ENCODE peak calls at places on chromosome 6, in four cellular contexts. One of them, this sample, is unnamed.
A peak's percentile ranks its signal among the peaks of the same experiment; 100 is the strongest.

GRCh38 chr6:33822575-33823395 is 19.0 kb upstream of the MLN start:
- DNase-seq in activated CD8-positive, alpha-beta memory T cell treated with anti-CD3 and anti-CD28 coated beads for 48 hours: no peak
- DNase-seq in AG09309: no peak
- DNase-seq in CD8-positive, alpha-beta memory T cell: no peak
- DNase-seq in this sample: no peak

GRCh38 chr6:13916230-13916944 is 8.4 kb upstream of the RNF182 start:
- DNase-seq in activated CD8-positive, alpha-beta memory T cell treated with anti-CD3 and anti-CD28 coated beads for 48 hours: no peak
- DNase-seq in AG09309: no peak
- DNase-seq in CD8-positive, alpha-beta memory T cell: no peak
- DNase-seq in this sample: no peak

GRCh38 chr6:135686784-135687301 is 164.7 kb upstream of the PDE7B start:
- DNase-seq in activated CD8-positive, alpha-beta memory T cell treated with anti-CD3 and anti-CD28 coated beads for 48 hours: no peak
- DNase-seq in AG09309: peak; percentile 37
- DNase-seq in CD8-positive, alpha-beta memory T cell: no peak
- DNase-seq in this sample: no peak

GRCh38 chr6:41723178-41723935 is 12.1 kb downstream of the TFEB start:
- DNase-seq in activated CD8-positive, alpha-beta memory T cell treated with anti-CD3 and anti-CD28 coated beads for 48 hours: no peak
- DNase-seq in AG09309: peak; percentile 71
- DNase-seq in CD8-positive, alpha-beta memory T cell: no peak
- DNase-seq in this sample: no peak

GRCh38 chr6:83464741-83465140 is 33.9 kb upstream of the ME1 start:
- DNase-seq in activated CD8-positive, alpha-beta memory T cell treated with anti-CD3 and anti-CD28 coated beads for 48 hours: no peak
- DNase-seq in AG09309: no peak
- DNase-seq in CD8-positive, alpha-beta memory T cell: no peak
- DNase-seq in this sample: no peak

GRCh38 chr6:10585232-10585887 is 64.2 kb downstream of the GCNT2 start:
- DNase-seq in activated CD8-positive, alpha-beta memory T cell treated with anti-CD3 and anti-CD28 coated beads for 48 hours: no peak
- DNase-seq in AG09309: no peak
- DNase-seq in CD8-positive, alpha-beta memory T cell: no peak
- DNase-seq in this sample: no peak

GRCh38 chr6:46706464-46706863 is 18.8 kb downstream of the TDRD6 start:
- DNase-seq in activated CD8-positive, alpha-beta memory T cell treated with anti-CD3 and anti-CD28 coated beads for 48 hours: no peak
- DNase-seq in AG09309: no peak
- DNase-seq in CD8-positive, alpha-beta memory T cell: no peak
- DNase-seq in this sample: peak; percentile 2

GRCh38 chr6:161660666-161661571 is 387.1 kb upstream of the AGPAT4 start:
- DNase-seq in activated CD8-positive, alpha-beta memory T cell treated with anti-CD3 and anti-CD28 coated beads for 48 hours: no peak
- DNase-seq in AG09309: no peak
- DNase-seq in CD8-positive, alpha-beta memory T cell: no peak
- DNase-seq in this sample: no peak

GRCh38 chr6:13364842-13365241 is 36.5 kb upstream of the TBC1D7 start:
- DNase-seq in activated CD8-positive, alpha-beta memory T cell treated with anti-CD3 and anti-CD28 coated beads for 48 hours: no peak
- DNase-seq in AG09309: no peak
- DNase-seq in CD8-positive, alpha-beta memory T cell: no peak
- DNase-seq in this sample: no peak

GRCh38 chr6:73362869-73363536 is 545 bp downstream of the KHDC3L start:
- DNase-seq in activated CD8-positive, alpha-beta memory T cell treated with anti-CD3 and anti-CD28 coated beads for 48 hours: no peak
- DNase-seq in AG09309: no peak
- DNase-seq in CD8-positive, alpha-beta memory T cell: no peak
- DNase-seq in this sample: no peak

GRCh38 chr6:140372064-140372463 is 997.6 kb upstream of the CITED2 start:
- DNase-seq in activated CD8-positive, alpha-beta memory T cell treated with anti-CD3 and anti-CD28 coated beads for 48 hours: no peak
- DNase-seq in AG09309: no peak
- DNase-seq in CD8-positive, alpha-beta memory T cell: no peak
- DNase-seq in this sample: no peak

GRCh38 chr6:15308445-15309213 is 62.8 kb downstream of the JARID2 start:
- DNase-seq in activated CD8-positive, alpha-beta memory T cell treated with anti-CD3 and anti-CD28 coated beads for 48 hours: no peak
- DNase-seq in AG09309: no peak
- DNase-seq in CD8-positive, alpha-beta memory T cell: no peak
- DNase-seq in this sample: no peak

GRCh38 chr6:37777272-37777736 is 42.2 kb upstream of the ZFAND3 start:
- DNase-seq in activated CD8-positive, alpha-beta memory T cell treated with anti-CD3 and anti-CD28 coated beads for 48 hours: no peak
- DNase-seq in AG09309: no peak
- DNase-seq in CD8-positive, alpha-beta memory T cell: no peak
- DNase-seq in this sample: no peak

GRCh38 chr6:13485923-13486557 is 1.4 kb downstream of the GFOD1 start:
- DNase-seq in activated CD8-positive, alpha-beta memory T cell treated with anti-CD3 and anti-CD28 coated beads for 48 hours: no peak
- DNase-seq in AG09309: no peak
- DNase-seq in CD8-positive, alpha-beta memory T cell: no peak
- DNase-seq in this sample: no peak

GRCh38 chr6:157848693-157849092 is 25.6 kb downstream of the SNX9 start:
- DNase-seq in activated CD8-positive, alpha-beta memory T cell treated with anti-CD3 and anti-CD28 coated beads for 48 hours: no peak
- DNase-seq in AG09309: no peak
- DNase-seq in CD8-positive, alpha-beta memory T cell: no peak
- DNase-seq in this sample: no peak

GRCh38 chr6:166379800-166380199 is 2.9 kb downstream of the MPC1 start:
- DNase-seq in activated CD8-positive, alpha-beta memory T cell treated with anti-CD3 and anti-CD28 coated beads for 48 hours: no peak
- DNase-seq in AG09309: no peak
- DNase-seq in CD8-positive, alpha-beta memory T cell: no peak
- DNase-seq in this sample: no peak

GRCh38 chr6:3159805-3160781 is 2.7 kb upstream of the TUBB2A start:
- DNase-seq in activated CD8-positive, alpha-beta memory T cell treated with anti-CD3 and anti-CD28 coated beads for 48 hours: no peak
- DNase-seq in AG09309: no peak
- DNase-seq in CD8-positive, alpha-beta memory T cell: peak; percentile 65
- DNase-seq in this sample: peak; percentile 62

GRCh38 chr6:141976994-141977393 is 155.7 kb upstream of the GJE1 start:
- DNase-seq in activated CD8-positive, alpha-beta memory T cell treated with anti-CD3 and anti-CD28 coated beads for 48 hours: no peak
- DNase-seq in AG09309: no peak
- DNase-seq in CD8-positive, alpha-beta memory T cell: no peak
- DNase-seq in this sample: no peak

GRCh38 chr6:101290346-101290745 is 103.2 kb upstream of the GRIK2 start:
- DNase-seq in activated CD8-positive, alpha-beta memory T cell treated with anti-CD3 and anti-CD28 coated beads for 48 hours: no peak
- DNase-seq in AG09309: no peak
- DNase-seq in CD8-positive, alpha-beta memory T cell: no peak
- DNase-seq in this sample: no peak

GRCh38 chr6:39904946-39905639 is 29.2 kb downstream of the MOCS1 start:
- DNase-seq in activated CD8-positive, alpha-beta memory T cell treated with anti-CD3 and anti-CD28 coated beads for 48 hours: no peak
- DNase-seq in AG09309: no peak
- DNase-seq in CD8-positive, alpha-beta memory T cell: no peak
- DNase-seq in this sample: no peak

GRCh38 chr6:41164551-41164950 is 1.6 kb upstream of the TREM2 start:
- DNase-seq in activated CD8-positive, alpha-beta memory T cell treated with anti-CD3 and anti-CD28 coated beads for 48 hours: no peak
- DNase-seq in AG09309: no peak
- DNase-seq in CD8-positive, alpha-beta memory T cell: no peak
- DNase-seq in this sample: no peak

GRCh38 chr6:166308769-166309589 is 787 bp upstream of the PRR18 start:
- DNase-seq in activated CD8-positive, alpha-beta memory T cell treated with anti-CD3 and anti-CD28 coated beads for 48 hours: no peak
- DNase-seq in AG09309: no peak
- DNase-seq in CD8-positive, alpha-beta memory T cell: no peak
- DNase-seq in this sample: no peak